ENCODE peak calls at places on chromosomes 1 and 21, in eight cellular contexts. P is psoas muscle, K is Caco-2, O is GM23338, Y is fibroblast of the aortic adventitia, L is AG04450, R is tibial artery, H is HL-60. A is an unnamed sample.

GRCh38 chr1:180096584-180097318 is 57.9 kb upstream of the QSOX1 start:
- DNase-seq in P (no peak), K (no peak), O (no peak), Y (no peak), L (peak), R (no peak), H (no peak), A (no peak)

GRCh38 chr1:240091614-240092300 is at the start of gene FMN2:
- DNase-seq in P (no peak), K (no peak), O (peak), Y (peak), L (no peak), R (no peak), H (no peak), A (no peak)

GRCh38 chr1:181099152-181100014 is 10.9 kb downstream of the IER5 start:
- DNase-seq in P (no peak), K (no peak), O (peak), Y (peak), L (no peak), R (no peak), H (no peak), A (peak)

GRCh38 chr1:70490153-70490552 is 79.1 kb downstream of the CTH start:
- DNase-seq in P (no peak), K (no peak), O (no peak), Y (no peak), L (no peak), R (no peak), H (no peak), A (no peak)

GRCh38 chr1:41758490-41758889 is 160.2 kb downstream of the HIVEP3 start:
- DNase-seq in P (no peak), K (no peak), O (no peak), Y (peak), L (no peak), R (no peak), H (no peak), A (no peak)

GRCh38 chr1:230176871-230177411 is 109.9 kb downstream of the GALNT2 start:
- DNase-seq in P (peak), K (no peak), O (no peak), Y (peak), L (no peak), R (peak), H (peak), A (no peak)

GRCh38 chr21:14482165-14482564 is 64.0 kb downstream of the SAMSN1 start:
- DNase-seq in P (no peak), K (no peak), O (no peak), Y (no peak), L (no peak), R (no peak), H (peak), A (peak)

GRCh38 chr1:68180441-68181164 is 51.7 kb downstream of the WLS start:
- DNase-seq in P (no peak), K (no peak), O (no peak), Y (no peak), L (no peak), R (no peak), H (no peak), A (peak)

GRCh38 chr21:42202321-42202720 is 16.6 kb upstream of the ABCG1 start:
- DNase-seq in P (no peak), K (no peak), O (no peak), Y (no peak), L (no peak), R (no peak), H (no peak), A (no peak)

GRCh38 chr1:84155517-84155916 is 11.4 kb downstream of the PRKACB start:
- DNase-seq in P (no peak), K (no peak), O (no peak), Y (no peak), L (no peak), R (no peak), H (no peak), A (no peak)

GRCh38 chr1:115184951-115185331 is 95.6 kb upstream of the TSPAN2 start:
- DNase-seq in P (peak), K (no peak), O (no peak), Y (peak), L (no peak), R (peak), H (no peak), A (no peak)

GRCh38 chr1:100736324-100736723 is 16.8 kb downstream of the VCAM1 start:
- DNase-seq in P (no peak), K (no peak), O (no peak), Y (peak), L (no peak), R (no peak), H (no peak), A (no peak)

GRCh38 chr1:21022279-21023040 is 154.2 kb downstream of the EIF4G3 start:
- DNase-seq in P (no peak), K (peak), O (no peak), Y (peak), L (peak), R (peak), H (peak), A (peak)

GRCh38 chr1:221794079-221794670 is 52.3 kb upstream of the DUSP10 start:
- DNase-seq in P (no peak), K (no peak), O (no peak), Y (peak), L (peak), R (no peak), H (no peak), A (peak)

GRCh38 chr1:87174726-87175237 is 153.9 kb upstream of the LMO4 start:
- DNase-seq in P (no peak), K (no peak), O (no peak), Y (no peak), L (no peak), R (no peak), H (no peak), A (no peak)

GRCh38 chr21:41958886-41959563 is 5.2 kb upstream of the C2CD2 start:
- DNase-seq in P (peak), K (no peak), O (no peak), Y (no peak), L (no peak), R (peak), H (no peak), A (no peak)

GRCh38 chr1:24045766-24046165 is 65.6 kb upstream of the SRSF10 start:
- DNase-seq in P (no peak), K (no peak), O (no peak), Y (peak), L (no peak), R (no peak), H (no peak), A (no peak)

GRCh38 chr1:32291145-32291707 is 657 bp upstream of the HDAC1 start:
- DNase-seq in P (no peak), K (no peak), O (no peak), Y (peak), L (no peak), R (no peak), H (no peak), A (no peak)

GRCh38 chr1:206006946-206007345 is 3.8 kb upstream of the RAB7B start:
- DNase-seq in P (no peak), K (no peak), O (no peak), Y (no peak), L (no peak), R (no peak), H (no peak), A (no peak)

GRCh38 chr1:197862671-197863070 is 39.8 kb upstream of the C1orf53 start:
- DNase-seq in P (no peak), K (no peak), O (no peak), Y (no peak), L (no peak), R (no peak), H (no peak), A (no peak)

GRCh38 chr1:206761369-206761768 is 9.2 kb upstream of the IL19 start:
- DNase-seq in P (no peak), K (no peak), O (peak), Y (peak), L (no peak), R (no peak), H (no peak), A (no peak)

GRCh38 chr1:20732071-20732587 is 374 bp downstream of the SH2D5 start:
- DNase-seq in P (no peak), K (peak), O (peak), Y (peak), L (peak), R (no peak), H (no peak), A (peak)

GRCh38 chr1:184052194-184052559 is 647 bp downstream of the TSEN15 start:
- DNase-seq in P (no peak), K (no peak), O (no peak), Y (peak), L (no peak), R (no peak), H (no peak), A (no peak)

GRCh38 chr21:24290151-24290833 is 1317.0 kb downstream of the MRPL39 start:
- DNase-seq in P (no peak), K (no peak), O (no peak), Y (no peak), L (no peak), R (no peak), H (no peak), A (peak)

GRCh38 chr1:36322786-36323635 is 434 bp downstream of the EVA1B start:
- DNase-seq in P (no peak), K (no peak), O (peak), Y (peak), L (no peak), R (peak), H (no peak), A (peak)

GRCh38 chr1:153962088-153963029 is 978 bp downstream of the SLC39A1 start:
- DNase-seq in P (peak), K (no peak), O (peak), Y (peak), L (no peak), R (peak), H (peak), A (peak)

GRCh38 chr1:166511754-166512153 is 327.5 kb upstream of the POGK start:
- DNase-seq in P (no peak), K (no peak), O (no peak), Y (no peak), L (no peak), R (no peak), H (peak), A (no peak)

GRCh38 chr21:37341254-37341960 is 25.2 kb upstream of the DYRK1A start:
- DNase-seq in P (no peak), K (no peak), O (no peak), Y (peak), L (no peak), R (no peak), H (no peak), A (no peak)

GRCh38 chr1:109020693-109021092 is 21.2 kb downstream of the WDR47 start:
- DNase-seq in P (no peak), K (no peak), O (no peak), Y (no peak), L (no peak), R (no peak), H (no peak), A (no peak)

GRCh38 chr1:33094971-33095604 is 14.1 kb downstream of the AZIN2 start:
- DNase-seq in P (no peak), K (no peak), O (peak), Y (peak), L (peak), R (peak), H (no peak), A (peak)

GRCh38 chr1:107479865-107480264 is 339.0 kb downstream of the NTNG1 start:
- DNase-seq in P (no peak), K (no peak), O (no peak), Y (no peak), L (no peak), R (no peak), H (no peak), A (no peak)

GRCh38 chr1:41161851-41162250 is 80.3 kb downstream of the SCMH1 start:
- DNase-seq in P (no peak), K (no peak), O (no peak), Y (no peak), L (no peak), R (no peak), H (no peak), A (no peak)

GRCh38 chr1:204283711-204284651 is 70.2 kb upstream of the GOLT1A start:
- DNase-seq in P (no peak), K (no peak), O (no peak), Y (no peak), L (no peak), R (no peak), H (no peak), A (no peak)

GRCh38 chr1:156704930-156705320 is 458 bp downstream of the CRABP2 start:
- DNase-seq in P (peak), K (no peak), O (peak), Y (peak), L (no peak), R (peak), H (no peak), A (no peak)
- H3K4me3 ChIP-seq in P (peak), K (peak), O (peak), Y (peak), L (peak), R (peak), H (no peak), A (no peak)

GRCh38 chr1:211257831-211258225 is 1.3 kb upstream of the RCOR3 start:
- DNase-seq in P (no peak), K (no peak), O (no peak), Y (peak), L (no peak), R (no peak), H (no peak), A (no peak)

GRCh38 chr1:211260161-211261107 is 1.3 kb downstream of the RCOR3 start:
- DNase-seq in P (peak), K (peak), O (peak), Y (peak), L (no peak), R (peak), H (peak), A (peak)

GRCh38 chr1:211258756-211259595 is at the start of gene RCOR3:
- DNase-seq in P (peak), K (peak), O (peak), Y (peak), L (peak), R (peak), H (peak), A (peak)

GRCh38 chr1:211259596-211260126 is 495 bp downstream of the RCOR3 start:
- DNase-seq in P (peak), K (no peak), O (peak), Y (no peak), L (no peak), R (peak), H (peak), A (no peak)

GRCh38 chr1:211258310-211258755 is 833 bp upstream of the RCOR3 start:
- DNase-seq in P (peak), K (peak), O (peak), Y (peak), L (no peak), R (peak), H (peak), A (peak)
- TF ChIP-seq CTCF in P (no peak), K (no peak), O (no peak), Y (peak), L (peak), R (no peak), H (no peak), A (peak)

GRCh38 chr1:1074631-1075147 is 583 bp upstream of the RNF223 start:
- DNase-seq in P (peak), K (peak), O (no peak), Y (no peak), L (no peak), R (no peak), H (no peak), A (no peak)
- H3K4me3 ChIP-seq in P (no peak), K (no peak), O (no peak), Y (no peak), L (no peak), R (no peak), H (no peak), A (no peak)

DNA sequence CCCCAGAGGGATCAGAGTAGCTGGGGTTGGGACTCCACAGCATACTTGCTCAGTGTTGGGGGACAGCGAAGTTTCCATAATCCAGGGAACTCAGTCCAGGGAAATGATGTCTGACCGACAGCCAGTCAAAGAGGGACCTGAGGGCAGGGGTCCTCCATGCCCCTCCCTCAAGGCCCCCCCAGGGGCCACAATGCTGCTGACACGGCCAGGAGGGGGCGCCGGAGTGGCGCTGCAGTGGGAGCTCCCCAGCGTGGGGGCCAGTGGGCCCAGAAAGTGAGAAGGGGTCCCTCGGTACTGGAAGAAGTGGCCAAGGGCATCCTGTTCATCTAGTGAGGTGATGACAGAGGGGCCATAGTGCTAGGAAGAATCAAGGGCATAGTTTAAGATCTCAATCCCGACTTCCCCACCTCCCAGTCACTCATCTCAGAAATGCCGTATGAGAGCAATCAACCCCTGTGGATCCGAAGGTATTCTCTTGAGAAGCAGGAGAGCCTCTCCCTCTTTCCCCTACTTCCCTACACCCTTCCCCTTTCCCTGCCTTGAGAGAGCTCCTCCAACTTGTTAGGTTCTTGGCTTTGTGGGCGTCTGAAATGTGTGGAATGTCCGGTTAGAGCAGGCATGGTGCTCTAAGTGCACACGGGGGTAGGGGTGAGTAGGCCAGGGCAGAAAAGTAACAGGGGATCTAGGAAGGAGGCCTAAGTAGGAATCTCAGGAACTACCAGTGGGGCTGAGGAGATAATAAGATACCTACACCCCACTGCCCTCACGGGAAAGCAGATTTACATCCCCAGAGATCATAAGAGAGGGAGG is 4.1 kb downstream of the NUDT17 start:
- DNase-seq in P (no peak), K (no peak), O (peak), Y (peak), L (no peak), R (no peak), H (no peak), A (no peak)
- TF ChIP-seq CTCF in P (no peak), K (peak), O (peak), Y (peak), L (peak), R (no peak), H (no peak), A (peak)